ENCODE peak calls at places on chromosomes 4 and X, in five cellular contexts. One of them, this sample, is unnamed.

GRCh38 chr4:3697033-3697432 is 69.2 kb upstream of the ADRA2C start:
- DNase-seq in T-helper 9 cell: no peak
- DNase-seq in WTC11: no peak
- DNase-seq in tibial nerve: no peak
- DNase-seq in NCI-H1436: no peak
- DNase-seq in this sample: no peak

GRCh38 chrX:103686199-103687072 is at the start of gene MORF4L2:
- DNase-seq in T-helper 9 cell: peak
- DNase-seq in WTC11: peak
- DNase-seq in tibial nerve: peak
- DNase-seq in NCI-H1436: peak
- DNase-seq in this sample: peak

GRCh38 chr4:142547974-142548373 is 298.1 kb downstream of the INPP4B start:
- DNase-seq in T-helper 9 cell: no peak
- DNase-seq in WTC11: no peak
- DNase-seq in tibial nerve: no peak
- DNase-seq in NCI-H1436: no peak
- DNase-seq in this sample: no peak

GRCh38 chr4:115927382-115927781 is 814.0 kb upstream of the NDST4 start:
- DNase-seq in T-helper 9 cell: no peak
- DNase-seq in WTC11: no peak
- DNase-seq in tibial nerve: no peak
- DNase-seq in NCI-H1436: no peak
- DNase-seq in this sample: no peak

GRCh38 chr4:34194585-34194984 is 2049.7 kb downstream of the ARAP2 start:
- DNase-seq in T-helper 9 cell: no peak
- DNase-seq in WTC11: no peak
- DNase-seq in tibial nerve: no peak
- DNase-seq in NCI-H1436: no peak
- DNase-seq in this sample: no peak

GRCh38 chrX:21645437-21646220 is 12.5 kb downstream of the KLHL34 start:
- DNase-seq in T-helper 9 cell: no peak
- DNase-seq in WTC11: no peak
- DNase-seq in tibial nerve: no peak
- DNase-seq in NCI-H1436: no peak
- DNase-seq in this sample: no peak

GRCh38 chrX:74133156-74133796 is 170.7 kb upstream of the ZCCHC13 start:
- DNase-seq in T-helper 9 cell: no peak
- DNase-seq in WTC11: no peak
- DNase-seq in tibial nerve: peak
- DNase-seq in NCI-H1436: peak
- DNase-seq in this sample: no peak

GRCh38 chr4:87659247-87659931 is 9.3 kb downstream of the DMP1 start:
- DNase-seq in T-helper 9 cell: no peak
- DNase-seq in WTC11: no peak
- DNase-seq in tibial nerve: no peak
- DNase-seq in NCI-H1436: no peak
- DNase-seq in this sample: no peak

GRCh38 chr4:165027762-165028402 is 3.9 kb upstream of the TRIM60 start:
- DNase-seq in T-helper 9 cell: no peak
- DNase-seq in WTC11: no peak
- DNase-seq in tibial nerve: no peak
- DNase-seq in NCI-H1436: no peak
- DNase-seq in this sample: no peak

GRCh38 chrX:148620023-148620422 is 119.6 kb downstream of the AFF2 start:
- DNase-seq in T-helper 9 cell: no peak
- DNase-seq in WTC11: no peak
- DNase-seq in tibial nerve: no peak
- DNase-seq in NCI-H1436: no peak
- DNase-seq in this sample: no peak

GRCh38 chr4:2412534-2412884 is 5.9 kb downstream of the ZFYVE28 start:
- DNase-seq in T-helper 9 cell: peak
- DNase-seq in WTC11: no peak
- DNase-seq in tibial nerve: no peak
- DNase-seq in NCI-H1436: no peak
- DNase-seq in this sample: no peak

GRCh38 chr4:142331646-142332045 is 514.5 kb downstream of the INPP4B start:
- DNase-seq in T-helper 9 cell: no peak
- DNase-seq in WTC11: no peak
- DNase-seq in tibial nerve: no peak
- DNase-seq in NCI-H1436: no peak
- DNase-seq in this sample: no peak

GRCh38 chr4:37383579-37384229 is 139.2 kb downstream of the NWD2 start:
- DNase-seq in T-helper 9 cell: no peak
- DNase-seq in WTC11: no peak
- DNase-seq in tibial nerve: peak
- DNase-seq in NCI-H1436: no peak
- DNase-seq in this sample: no peak

GRCh38 chr4:86967061-86967460 is 32.2 kb downstream of the AFF1 start:
- DNase-seq in T-helper 9 cell: no peak
- DNase-seq in WTC11: no peak
- DNase-seq in tibial nerve: no peak
- DNase-seq in NCI-H1436: no peak
- DNase-seq in this sample: no peak

GRCh38 chr4:76637704-76638361 is 202.8 kb downstream of the SHROOM3 start:
- DNase-seq in T-helper 9 cell: no peak
- DNase-seq in WTC11: no peak
- DNase-seq in tibial nerve: no peak
- DNase-seq in NCI-H1436: no peak
- DNase-seq in this sample: no peak

GRCh38 chrX:49187526-49187925 is 1.4 kb upstream of the PRICKLE3 start:
- DNase-seq in T-helper 9 cell: no peak
- DNase-seq in WTC11: no peak
- DNase-seq in tibial nerve: no peak
- DNase-seq in NCI-H1436: no peak
- DNase-seq in this sample: no peak

GRCh38 chrX:75211976-75212375 is 55.9 kb upstream of the ABCB7 start:
- DNase-seq in T-helper 9 cell: no peak
- DNase-seq in WTC11: no peak
- DNase-seq in tibial nerve: no peak
- DNase-seq in NCI-H1436: no peak
- DNase-seq in this sample: no peak

This sample was measured in right atrium auricular region.